ENCODE peak calls at places on chromosomes 3 and 15, in four cellular contexts. E is neural progenitor cell, T is lower lobe of right lung, N is GM12865. V is an unnamed sample.

GRCh38 chr3:158773845-158774542 is 27.9 kb upstream of the MFSD1 start:
- DNase-seq in E (no peak), T (no peak), N (no peak), V (no peak)

GRCh38 chr3:58528629-58529028 is 8.4 kb downstream of the ACOX2 start:
- DNase-seq in E (no peak), T (no peak), N (no peak), V (no peak)

GRCh38 chr3:17478673-17479072 is 263.8 kb downstream of the TBC1D5 start:
- DNase-seq in E (no peak), T (no peak), N (no peak), V (no peak)

GRCh38 chr3:49701388-49702077 is 12.2 kb downstream of the RNF123 start:
- DNase-seq in E (peak), T (no peak), N (no peak), V (no peak)

GRCh38 chr15:75050283-75050682 is 26.9 kb downstream of the PPCDC start:
- DNase-seq in E (no peak), T (no peak), N (no peak), V (no peak)

GRCh38 chr3:23668430-23668904 is 137.3 kb upstream of the UBE2E1 start:
- DNase-seq in E (no peak), T (no peak), N (peak), V (no peak)

GRCh38 chr3:66376568-66376967 is 124.3 kb downstream of the LRIG1 start:
- DNase-seq in E (no peak), T (no peak), N (no peak), V (no peak)

GRCh38 chr3:194739498-194740284 is 54.0 kb downstream of the FAM43A start:
- DNase-seq in E (no peak), T (no peak), N (no peak), V (no peak)

GRCh38 chr3:40780341-40780800 is 255.6 kb downstream of the ZNF621 start:
- DNase-seq in E (peak), T (peak), N (no peak), V (no peak)

GRCh38 chr3:138187296-138188012 is at the start of gene ARMC8:
- DNase-seq in E (peak), T (peak), N (peak), V (no peak)

GRCh38 chr3:127763816-127764215 is 58.5 kb downstream of the MGLL start:
- DNase-seq in E (no peak), T (no peak), N (peak), V (no peak)

GRCh38 chr15:79075256-79075655 is 15.3 kb downstream of the RASGRF1 start:
- DNase-seq in E (no peak), T (no peak), N (no peak), V (no peak)

GRCh38 chr3:186251948-186252619 is 110.0 kb downstream of the DGKG start:
- DNase-seq in E (no peak), T (no peak), N (no peak), V (no peak)

GRCh38 chr3:128180446-128180845 is 27.2 kb downstream of the EEFSEC start:
- DNase-seq in E (no peak), T (no peak), N (no peak), V (no peak)

GRCh38 chr15:58179741-58180381 is 41.7 kb downstream of the AQP9 start:
- DNase-seq in E (no peak), T (no peak), N (peak), V (no peak)

GRCh38 chr3:9308298-9308990 is 54.4 kb upstream of the THUMPD3 start:
- DNase-seq in E (no peak), T (no peak), N (no peak), V (no peak)

GRCh38 chr15:99105516-99106341 is 849 bp downstream of the SYNM start:
- DNase-seq in E (peak), T (peak), N (peak), V (peak)

GRCh38 chr3:95612611-95613010 is 1201.8 kb upstream of the EPHA6 start:
- DNase-seq in E (no peak), T (no peak), N (no peak), V (no peak)

GRCh38 chr15:88908697-88909621 is 4.2 kb downstream of the MFGE8 start:
- DNase-seq in E (no peak), T (no peak), N (no peak), V (peak)

GRCh38 chr3:120471643-120472042 is 20.9 kb upstream of the FSTL1 start:
- DNase-seq in E (no peak), T (no peak), N (no peak), V (no peak)

GRCh38 chr3:187725653-187726370 is 19.5 kb downstream of the BCL6 start:
- DNase-seq in E (no peak), T (no peak), N (no peak), V (no peak)

GRCh38 chr3:13411186-13411860 is 8.8 kb downstream of the NUP210 start:
- DNase-seq in E (no peak), T (no peak), N (no peak), V (no peak)

GRCh38 chr15:88256261-88257230 is at the start of gene NTRK3:
- DNase-seq in E (peak), T (no peak), N (no peak), V (no peak)

GRCh38 chr3:40504636-40505430 is 1.0 kb upstream of the ZNF620 start:
- DNase-seq in E (no peak), T (no peak), N (no peak), V (no peak)

GRCh38 chr3:191380001-191380400 is 49.7 kb upstream of the UTS2B start:
- DNase-seq in E (no peak), T (no peak), N (no peak), V (no peak)

GRCh38 chr3:88298189-88298588 is 148.4 kb downstream of the C3orf38 start:
- DNase-seq in E (no peak), T (no peak), N (no peak), V (no peak)

GRCh38 chr15:46312133-46312740 is 677.4 kb downstream of the SQOR start:
- DNase-seq in E (peak), T (peak), N (peak), V (peak)

GRCh38 chr15:101242999-101243336 is 8.9 kb downstream of the CHSY1 start:
- DNase-seq in E (peak), T (no peak), N (no peak), V (no peak)

GRCh38 chr3:64717872-64718613 is 30.2 kb upstream of the ADAMTS9 start:
- DNase-seq in E (no peak), T (no peak), N (no peak), V (no peak)
- TF ChIP-seq CTCF in E (peak), T (peak), N (no peak), V (no peak)

DNA sequence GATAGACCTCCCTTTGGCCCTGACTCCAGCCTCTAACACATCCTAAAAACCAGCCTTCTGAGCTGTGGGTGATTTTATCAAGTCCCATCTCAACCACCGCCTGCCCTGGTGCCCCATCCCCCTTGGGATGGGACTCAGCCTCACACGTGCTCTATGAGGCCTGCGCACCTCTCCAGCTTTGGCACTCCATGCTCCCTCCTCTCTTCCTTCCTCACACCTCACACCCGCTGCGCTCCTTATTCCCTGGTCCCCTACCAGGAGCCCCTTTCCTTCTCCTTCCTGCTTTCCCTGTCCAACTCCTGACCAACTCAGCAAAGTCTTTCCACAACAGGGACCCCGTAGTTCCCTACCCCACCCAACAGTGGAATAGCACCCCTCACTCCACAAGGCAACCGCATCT is 18.4 kb upstream of the SLC6A1 start:
- DNase-seq in E (no peak), T (no peak), N (no peak), V (no peak)
- TF ChIP-seq CTCF in E (no peak), T (no peak), N (no peak), V (no peak)

DNA sequence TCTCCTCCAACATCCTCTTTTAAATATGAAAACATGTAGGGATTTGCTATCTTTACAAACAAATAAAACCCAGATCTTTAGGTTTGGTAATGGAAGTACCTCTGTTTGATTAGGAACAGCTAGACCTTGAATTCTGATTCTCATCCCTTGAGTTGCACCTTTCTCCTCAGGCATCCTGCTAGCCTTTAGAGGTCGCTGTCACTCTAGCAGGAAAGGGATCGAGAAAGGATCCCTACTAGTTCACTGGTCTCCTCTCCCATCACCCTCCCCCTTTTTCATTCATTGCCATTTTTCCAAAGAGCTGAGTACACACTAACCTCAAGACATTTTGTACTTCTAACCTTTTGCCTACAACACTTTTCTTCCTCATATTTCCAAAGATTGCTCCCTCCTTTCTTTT is 569.8 kb downstream of the RBMS3 start:
- DNase-seq in E (peak), T (no peak), N (no peak), V (no peak)
- TF ChIP-seq CTCF in E (peak), T (no peak), N (no peak), V (no peak)

GRCh38 chr3:108882762-108883161 is 60.2 kb downstream of the TRAT1 start:
- DNase-seq in E (no peak), T (no peak), N (no peak), V (no peak)

GRCh38 chr3:108883373-108883772 is 60.8 kb downstream of the TRAT1 start:
- DNase-seq in E (no peak), T (no peak), N (no peak), V (no peak)

GRCh38 chr3:108877906-108878305 is 55.3 kb downstream of the TRAT1 start:
- DNase-seq in E (no peak), T (no peak), N (no peak), V (no peak)

GRCh38 chr3:108879915-108880314 is 57.3 kb downstream of the TRAT1 start:
- DNase-seq in E (no peak), T (no peak), N (no peak), V (no peak)
- TF ChIP-seq CTCF in E (peak), T (no peak), N (no peak), V (no peak)

GRCh38 chr3:122260206-122260605 is 64.8 kb upstream of the CSTA start:
- DNase-seq in E (no peak), T (no peak), N (no peak), V (no peak)

GRCh38 chr3:122263058-122263457 is 62.0 kb upstream of the CSTA start:
- DNase-seq in E (peak), T (no peak), N (no peak), V (no peak)

GRCh38 chr3:122255757-122256439 is 69.2 kb upstream of the CSTA start:
- DNase-seq in E (no peak), T (no peak), N (peak), V (peak)

GRCh38 chr3:122257951-122258350 is 67.1 kb upstream of the CSTA start:
- DNase-seq in E (no peak), T (no peak), N (no peak), V (no peak)

GRCh38 chr3:122258757-122259371 is 66.2 kb upstream of the CSTA start:
- DNase-seq in E (peak), T (peak), N (peak), V (peak)
- TF ChIP-seq CTCF in E (peak), T (peak), N (peak), V (peak)

GRCh38 chr15:59360896-59361295 is 11.8 kb downstream of the MYO1E start:
- DNase-seq in E (no peak), T (no peak), N (no peak), V (no peak)

GRCh38 chr15:59364238-59364637 is 8.4 kb downstream of the MYO1E start:
- DNase-seq in E (no peak), T (no peak), N (no peak), V (no peak)

GRCh38 chr15:59355730-59356129 is 16.9 kb downstream of the MYO1E start:
- DNase-seq in E (no peak), T (no peak), N (no peak), V (no peak)

GRCh38 chr15:59362339-59362738 is 10.3 kb downstream of the MYO1E start:
- DNase-seq in E (no peak), T (no peak), N (no peak), V (no peak)

DNA sequence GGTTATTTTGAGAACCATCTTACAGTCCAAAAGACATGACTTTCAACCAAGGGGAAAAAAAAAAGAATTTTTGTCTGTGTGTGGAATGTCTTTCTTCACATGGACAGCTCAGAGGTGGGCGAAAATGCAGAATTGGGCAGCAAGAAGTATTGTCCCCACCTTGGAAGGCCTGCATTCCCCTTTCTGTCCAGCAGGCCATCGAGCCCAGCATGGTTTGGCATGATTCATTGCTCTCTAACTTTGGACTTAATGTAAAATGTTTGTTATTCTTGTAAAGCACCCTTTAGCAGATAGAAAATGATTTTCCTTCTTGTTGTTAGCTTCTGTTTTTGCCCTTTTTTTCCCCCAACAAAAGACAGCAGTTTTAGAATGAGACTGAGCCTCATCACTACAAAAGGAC is 12.4 kb downstream of the MYO1E start:
- DNase-seq in E (no peak), T (no peak), N (no peak), V (no peak)
- TF ChIP-seq CTCF in E (peak), T (no peak), N (peak), V (no peak)

GRCh38 chr3:102741105-102741504 is 306.3 kb downstream of the ZPLD1 start:
- DNase-seq in E (peak), T (no peak), N (peak), V (no peak)
- TF ChIP-seq CTCF in E (peak), T (no peak), N (peak), V (peak)

GRCh38 chr3:197807969-197808587 is 17.0 kb downstream of the LRCH3 start:
- DNase-seq in E (no peak), T (no peak), N (no peak), V (no peak)

GRCh38 chr3:197800379-197800778 is 9.3 kb downstream of the LRCH3 start:
- DNase-seq in E (no peak), T (no peak), N (no peak), V (no peak)

GRCh38 chr3:197801801-197802504 is 10.9 kb downstream of the LRCH3 start:
- DNase-seq in E (no peak), T (no peak), N (peak), V (no peak)

GRCh38 chr3:197798863-197799262 is 7.8 kb downstream of the LRCH3 start:
- DNase-seq in E (no peak), T (no peak), N (peak), V (peak)

DNA sequence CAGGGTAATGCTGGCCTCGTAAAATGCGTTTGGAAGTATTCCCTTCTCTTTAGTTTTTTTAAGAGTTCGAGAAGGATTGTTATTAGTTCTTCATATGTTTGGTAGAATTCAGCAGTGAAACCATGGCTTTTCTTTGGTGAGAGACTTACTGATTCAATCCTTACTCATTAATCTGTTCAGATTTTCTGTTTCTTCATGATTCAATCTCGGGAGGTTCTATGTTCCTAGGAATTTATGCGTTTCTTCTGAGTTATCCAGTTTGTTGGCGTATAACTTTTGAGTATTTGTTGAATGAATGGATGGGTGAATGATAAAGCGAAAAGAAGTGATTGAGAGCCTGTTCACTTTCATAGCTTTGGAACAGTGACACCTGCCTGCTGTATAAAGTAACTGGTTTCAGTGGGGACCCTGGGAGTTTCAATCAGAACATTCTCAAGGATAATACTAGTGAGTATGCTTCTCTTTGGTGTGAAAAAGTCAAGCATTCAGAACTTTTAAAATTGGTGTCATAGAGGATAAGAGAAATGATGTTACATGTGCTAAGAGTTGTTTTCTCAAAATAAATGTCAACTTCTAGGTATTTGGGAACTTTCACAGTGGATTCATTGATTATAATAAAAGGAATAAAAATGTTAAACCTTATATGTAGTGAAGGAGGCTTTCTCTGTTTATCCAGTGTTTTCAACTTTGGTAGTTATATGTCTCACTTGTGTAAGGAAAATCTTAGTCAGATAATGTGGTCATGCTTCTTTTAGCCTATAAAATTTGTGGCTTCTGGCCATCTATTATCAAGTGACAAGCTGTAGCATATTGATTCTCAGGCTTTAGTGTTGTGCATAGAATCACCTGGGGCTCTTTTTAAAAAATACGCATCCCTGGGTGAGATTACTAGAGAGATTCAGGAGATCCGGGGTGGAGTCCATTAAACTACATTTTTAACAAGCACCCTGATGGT is 11.7 kb downstream of the LRCH3 start:
- DNase-seq in E (no peak), T (no peak), N (no peak), V (no peak)
- TF ChIP-seq CTCF in E (peak), T (no peak), N (peak), V (peak)

GRCh38 chr15:51229907-51230328 is 108.5 kb downstream of the CYP19A1 start:
- DNase-seq in E (peak), T (no peak), N (peak), V (peak)
- TF ChIP-seq CTCF in E (peak), T (peak), N (peak), V (peak)